ENCODE peak calls at places on chromosomes 4 and X, in five cellular contexts. O is gastrocnemius medialis, A is breast epithelium, X is cardiac muscle cell, C is fibroblast of pulmonary artery. G is an unnamed sample.

GRCh38 chr4:5773271-5773555 is 62.2 kb downstream of the EVC start:
- DNase-seq in O (no peak), X (no peak), C (peak; percentile 26), A (no peak), G (peak; percentile 89)

GRCh38 chr4:123477804-123478209 is 81.2 kb downstream of the SPRY1 start:
- DNase-seq in A (no peak), X (peak; percentile 86), C (peak; percentile 88), O (no peak), G (no peak)

GRCh38 chr4:169234137-169234855 is 36.5 kb downstream of the SH3RF1 start:
- DNase-seq in A (no peak), O (no peak), X (no peak), C (no peak), G (no peak)

GRCh38 chr4:145481164-145481941 is at the start of gene SMAD1:
- DNase-seq in O (peak; percentile 87), A (peak; percentile 86), X (peak; percentile 94), C (peak; percentile 89), G (peak; percentile 30)

GRCh38 chr4:111800551-111800950 is 344.7 kb upstream of the FAM241A start:
- DNase-seq in C (no peak), X (no peak), O (no peak), A (no peak), G (no peak)

GRCh38 chr4:73869130-73870055 is at the start of gene CXCL1:
- DNase-seq in X (peak; percentile 63), C (peak; percentile 73), O (no peak), A (no peak), G (no peak)

GRCh38 chr4:152500798-152501434 is 35.0 kb downstream of the FBXW7 start:
- DNase-seq in C (peak; percentile 96), A (no peak), O (peak; percentile 15), X (peak; percentile 95), G (peak; percentile 69)

GRCh38 chr4:8359193-8359592 is 81.3 kb downstream of the ACOX3 start:
- DNase-seq in X (no peak), O (no peak), A (no peak), C (no peak), G (no peak)

GRCh38 chrX:49111846-49112245 is 11.7 kb downstream of the GPKOW start:
- DNase-seq in X (no peak), C (no peak), O (no peak), A (no peak), G (no peak)

GRCh38 chr4:133149932-133150642 is 993 bp downstream of the PCDH10 start:
- DNase-seq in X (peak; percentile 18), A (no peak), O (no peak), C (peak; percentile 41), G (no peak)

GRCh38 chr4:133149364-133149695 is 236 bp downstream of the PCDH10 start:
- DNase-seq in C (no peak), O (no peak), A (no peak), X (no peak), G (no peak)

GRCh38 chr4:133151301-133151680 is 2.2 kb downstream of the PCDH10 start:
- DNase-seq in O (no peak), A (no peak), C (peak; percentile 31), X (peak; percentile 7), G (no peak)

GRCh38 chr4:133151681-133152329 is 2.7 kb downstream of the PCDH10 start:
- DNase-seq in O (no peak), A (no peak), X (peak; percentile 30), C (peak; percentile 52), G (no peak)

GRCh38 chr4:133150643-133151300 is 1.7 kb downstream of the PCDH10 start:
- DNase-seq in C (peak; percentile 39), X (peak; percentile 16), O (no peak), A (no peak), G (no peak)
- H3K4me3 ChIP-seq in C (peak overlapping the region; percentile 70), X (peak overlapping the region; percentile 50), O (peak overlapping the region; percentile 27), A (peak overlapping the region; percentile 63), G (no peak overlapping the region)

GRCh38 chr4:108210989-108211725 is 42.4 kb upstream of the LEF1 start:
- DNase-seq in A (no peak), C (no peak), O (no peak), X (no peak), G (no peak)
- TF ChIP-seq CTCF in A (no peak), C (no peak), O (no peak), X (no peak), G (no peak)

GRCh38 chrX:151974336-151975227 is at the start of gene GABRE:
- DNase-seq in X (peak; percentile 56), O (no peak), C (no peak), A (peak; percentile 59), G (no peak)
- H3K4me3 ChIP-seq in X (peak within 1 kb of the TSS; percentile 34), O (peak within 1 kb of the TSS; percentile 36), C (peak within 1 kb of the TSS; percentile 64), A (peak within 1 kb of the TSS; percentile 72), G (peak within 1 kb of the TSS; percentile 44)

DNA sequence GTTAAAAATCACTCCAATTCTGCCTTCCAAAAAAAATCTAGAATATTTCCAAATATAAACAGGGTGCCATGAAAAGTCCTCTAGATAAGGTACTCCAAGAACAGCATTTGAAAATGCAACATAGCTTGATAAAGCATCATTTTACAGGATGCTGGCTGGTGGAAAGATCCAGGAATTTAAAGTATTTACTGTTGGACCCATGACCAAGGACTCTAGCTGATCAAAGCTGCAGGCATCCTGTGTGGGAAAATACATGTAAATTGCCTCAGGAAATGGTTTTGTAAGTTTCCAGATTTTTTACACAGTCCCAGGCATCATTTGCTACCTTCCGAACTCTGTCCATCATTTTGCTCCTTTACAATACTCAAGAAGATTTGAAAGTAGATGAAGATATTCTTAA is 164.4 kb downstream of the GRIA3 start:
- DNase-seq in O (no peak), A (no peak), C (peak; percentile 2), X (no peak), G (no peak)
- TF ChIP-seq CTCF in O (no peak), A (no peak), C (no peak), X (no peak), G (no peak)

GRCh38 chrX:41339148-41339547 is 5.2 kb downstream of the DDX3X start:
- DNase-seq in A (no peak), X (no peak), C (no peak), O (no peak), G (no peak)
- H3K4me3 ChIP-seq in A (peak overlapping the region; percentile 46), X (no peak overlapping the region), C (no peak overlapping the region), O (no peak overlapping the region), G (no peak overlapping the region)

DNA sequence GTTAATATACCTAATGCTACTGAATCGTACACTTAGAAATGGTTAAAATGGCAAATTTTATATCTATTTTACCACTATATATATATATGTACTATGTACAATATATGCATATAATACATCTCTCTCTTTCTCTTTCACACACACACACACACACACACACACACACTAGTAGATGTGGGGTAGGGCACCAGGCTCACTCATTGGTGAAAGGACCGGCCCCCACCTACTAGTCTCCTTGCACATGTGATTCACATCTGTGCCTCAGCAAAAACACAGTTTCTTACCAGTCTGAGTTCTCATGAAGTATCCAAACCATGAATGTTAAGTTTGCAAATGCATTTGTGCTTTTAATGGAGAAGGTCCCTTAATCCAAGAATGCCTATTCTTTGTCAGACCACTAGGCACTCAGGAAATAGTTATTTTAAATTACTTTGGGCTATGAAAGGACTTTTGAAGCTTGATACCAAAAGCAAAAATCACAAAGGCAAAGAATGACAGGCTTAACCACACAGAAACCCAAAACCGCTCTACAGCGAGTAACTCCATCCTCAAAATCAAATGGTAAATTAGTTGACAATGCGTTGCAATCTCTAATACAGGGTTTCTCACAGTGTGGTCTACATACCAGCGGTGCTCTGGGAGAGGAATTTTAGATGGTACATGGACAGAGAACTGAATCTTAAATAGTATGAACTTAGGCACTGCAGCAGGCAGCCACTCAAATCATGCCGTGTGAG is 5.8 kb downstream of the TSC22D3 start:
- DNase-seq in X (no peak), O (no peak), C (no peak), A (no peak), G (no peak)
- TF ChIP-seq CTCF in X (no peak), O (no peak), C (no peak), A (no peak), G (no peak)

GRCh38 chr4:336893-337142 is 796 bp upstream of the ZNF141 start:
- DNase-seq in C (no peak), X (no peak), O (no peak), A (no peak), G (no peak)
- H3K4me3 ChIP-seq in C (peak overlapping the region; percentile 85), X (peak overlapping the region; percentile 87), O (peak overlapping the region; percentile 90), A (peak overlapping the region; percentile 95), G (peak overlapping the region; percentile 88)

GRCh38 chr4:31246856-31247255 is 526.7 kb downstream of the PCDH7 start:
- DNase-seq in X (peak; percentile 2), A (no peak), C (peak; percentile 25), O (no peak), G (no peak)
- TF ChIP-seq CTCF in X (no peak), A (no peak), C (no peak), O (no peak), G (no peak)

GRCh38 chr4:180437601-180438000 is 1805.6 kb upstream of the TENM3 start:
- DNase-seq in A (no peak), C (no peak), O (no peak), X (no peak), G (no peak)
- H3K4me3 ChIP-seq in A (peak overlapping the region; percentile 37), C (no peak overlapping the region), O (no peak overlapping the region), X (no peak overlapping the region), G (no peak overlapping the region)